ENCODE peak calls at places on chromosomes 16 and 17, in eight cellular contexts. L is esophagus squamous epithelium; C is stimulated activated CD8-positive, alpha-beta memory T cell treated with anti-CD3 and anti-CD28 coated beads, Interleukin-4, amount 100 ng/mL, for 1 hour; A is Peyer's patch; U is transverse colon; Q is NCI-H2171 treated with DMSO at 0.1 percent for 48 hours; V is dermis blood vessel endothelial cell; P is GDM1. G is an unnamed sample.

GRCh38 chr16:85390511-85391174 is 222.5 kb upstream of the GSE1 start:
- DNase-seq in L (no peak), C (no peak), A (peak), U (peak), Q (peak), V (no peak), P (no peak), G (peak)

GRCh38 chr16:89048871-89049422 is 44.7 kb upstream of the ACSF3 start:
- DNase-seq in L (no peak), C (no peak), A (no peak), U (no peak), Q (no peak), V (no peak), P (no peak), G (no peak)

GRCh38 chr17:1153795-1154546 is 25.8 kb downstream of the ABR start:
- DNase-seq in L (no peak), C (no peak), A (no peak), U (peak), Q (peak), V (no peak), P (no peak), G (no peak)

GRCh38 chr16:30842971-30843370 is 50.9 kb downstream of the BCL7C start:
- DNase-seq in L (no peak), C (no peak), A (no peak), U (no peak), Q (no peak), V (no peak), P (no peak), G (no peak)

GRCh38 chr16:56774009-56774408 is 44.1 kb downstream of the NUP93 start:
- DNase-seq in L (no peak), C (no peak), A (no peak), U (no peak), Q (no peak), V (no peak), P (no peak), G (no peak)

GRCh38 chr17:17816240-17816814 is 20.5 kb downstream of the SREBF1 start:
- DNase-seq in L (no peak), C (no peak), A (no peak), U (no peak), Q (no peak), V (no peak), P (no peak), G (no peak)

GRCh38 chr16:65421596-65421995 is 299.7 kb upstream of the CDH11 start:
- DNase-seq in L (no peak), C (no peak), A (no peak), U (no peak), Q (no peak), V (no peak), P (no peak), G (no peak)

GRCh38 chr17:68598545-68598961 is 2.6 kb downstream of the FAM20A start:
- DNase-seq in L (no peak), C (no peak), A (no peak), U (no peak), Q (no peak), V (no peak), P (no peak), G (no peak)

GRCh38 chr17:38674749-38675615 is at the start of gene EPOP:
- DNase-seq in L (peak), C (peak), A (peak), U (peak), Q (peak), V (peak), P (peak), G (peak)

GRCh38 chr16:5065813-5066212 is at the start of gene C16orf89:
- DNase-seq in L (no peak), C (no peak), A (no peak), U (no peak), Q (no peak), V (no peak), P (no peak), G (no peak)

GRCh38 chr17:28282596-28282995 is 36.4 kb upstream of the TMEM97 start:
- DNase-seq in L (no peak), C (no peak), A (no peak), U (no peak), Q (peak), V (peak), P (no peak), G (peak)

GRCh38 chr17:76193616-76194015 is 46.7 kb downstream of the RNF157 start:
- DNase-seq in L (no peak), C (no peak), A (no peak), U (no peak), Q (no peak), V (no peak), P (no peak), G (no peak)